ENCODE peak calls at places on chromosomes 12 and 14, in nine cellular contexts. One of them, this sample, is unnamed.

GRCh38 chr12:68237523-68238070 is 12.0 kb upstream of the IL26 start:
- DNase-seq in AG04449: no peak
- DNase-seq in neural crest cell: no peak
- DNase-seq in cardiac muscle cell: no peak
- DNase-seq in ovary: no peak
- DNase-seq in astrocyte: peak; percentile 52
- DNase-seq in ascending aorta: no peak
- DNase-seq in esophagus muscularis mucosa: no peak
- DNase-seq in thoracic aorta: no peak
- DNase-seq in this sample: peak; percentile 47

GRCh38 chr12:130026608-130027176 is 122.9 kb upstream of the TMEM132D start:
- DNase-seq in neural crest cell: peak; percentile 55
- DNase-seq in esophagus muscularis mucosa: no peak
- DNase-seq in AG04449: no peak
- DNase-seq in ascending aorta: no peak
- DNase-seq in thoracic aorta: no peak
- DNase-seq in cardiac muscle cell: no peak
- DNase-seq in ovary: no peak
- DNase-seq in astrocyte: no peak
- DNase-seq in this sample: no peak

GRCh38 chr14:55077155-55077554 is 25.7 kb downstream of the MAPK1IP1L start:
- DNase-seq in esophagus muscularis mucosa: no peak
- DNase-seq in neural crest cell: no peak
- DNase-seq in cardiac muscle cell: peak; percentile 38
- DNase-seq in astrocyte: no peak
- DNase-seq in ovary: no peak
- DNase-seq in ascending aorta: no peak
- DNase-seq in AG04449: no peak
- DNase-seq in thoracic aorta: no peak
- DNase-seq in this sample: no peak

GRCh38 chr12:18696971-18697602 is 40.7 kb downstream of the PLCZ1 start:
- DNase-seq in neural crest cell: no peak
- DNase-seq in AG04449: no peak
- DNase-seq in astrocyte: peak; percentile 68
- DNase-seq in ovary: no peak
- DNase-seq in esophagus muscularis mucosa: no peak
- DNase-seq in thoracic aorta: no peak
- DNase-seq in cardiac muscle cell: peak; percentile 46
- DNase-seq in ascending aorta: no peak
- DNase-seq in this sample: peak; percentile 64

GRCh38 chr12:101051901-101052550 is 158.0 kb downstream of the SLC5A8 start:
- DNase-seq in astrocyte: peak; percentile 97
- DNase-seq in AG04449: no peak
- DNase-seq in cardiac muscle cell: peak; percentile 97
- DNase-seq in esophagus muscularis mucosa: no peak
- DNase-seq in thoracic aorta: no peak
- DNase-seq in ascending aorta: no peak
- DNase-seq in neural crest cell: no peak
- DNase-seq in ovary: peak; percentile 25
- DNase-seq in this sample: peak; percentile 99

GRCh38 chr12:122825773-122826724 is 9.2 kb upstream of the HIP1R start:
- DNase-seq in thoracic aorta: no peak
- DNase-seq in astrocyte: no peak
- DNase-seq in ovary: no peak
- DNase-seq in cardiac muscle cell: no peak
- DNase-seq in AG04449: no peak
- DNase-seq in esophagus muscularis mucosa: no peak
- DNase-seq in neural crest cell: no peak
- DNase-seq in ascending aorta: no peak
- DNase-seq in this sample: peak; percentile 16

GRCh38 chr12:51904951-51905471 is 2.3 kb upstream of the ACVRL1 start:
- DNase-seq in ovary: no peak
- DNase-seq in esophagus muscularis mucosa: no peak
- DNase-seq in ascending aorta: peak; percentile 64
- DNase-seq in neural crest cell: no peak
- DNase-seq in cardiac muscle cell: peak; percentile 55
- DNase-seq in thoracic aorta: no peak
- DNase-seq in astrocyte: no peak
- DNase-seq in AG04449: no peak
- DNase-seq in this sample: peak; percentile 75

GRCh38 chr14:36048667-36049066 is 127.9 kb downstream of the PTCSC3 start:
- DNase-seq in thoracic aorta: no peak
- DNase-seq in ascending aorta: no peak
- DNase-seq in neural crest cell: no peak
- DNase-seq in esophagus muscularis mucosa: peak; percentile 80
- DNase-seq in ovary: no peak
- DNase-seq in cardiac muscle cell: no peak
- DNase-seq in astrocyte: no peak
- DNase-seq in AG04449: no peak
- DNase-seq in this sample: no peak

GRCh38 chr14:64510825-64511679 is 6.5 kb downstream of the ZBTB1 start:
- DNase-seq in cardiac muscle cell: peak; percentile 76
- DNase-seq in astrocyte: peak; percentile 35
- DNase-seq in AG04449: no peak
- DNase-seq in neural crest cell: peak; percentile 70
- DNase-seq in ovary: peak; percentile 62
- DNase-seq in thoracic aorta: peak; percentile 20
- DNase-seq in esophagus muscularis mucosa: no peak
- DNase-seq in ascending aorta: peak; percentile 84
- DNase-seq in this sample: peak; percentile 80

GRCh38 chr12:65493893-65494205 is 215.4 kb downstream of the MSRB3 start:
- DNase-seq in AG04449: no peak
- DNase-seq in neural crest cell: no peak
- DNase-seq in astrocyte: no peak
- DNase-seq in cardiac muscle cell: no peak
- DNase-seq in thoracic aorta: no peak
- DNase-seq in ovary: no peak
- DNase-seq in esophagus muscularis mucosa: no peak
- DNase-seq in ascending aorta: no peak
- DNase-seq in this sample: no peak

GRCh38 chr12:50545783-50546182 is 41.0 kb downstream of the DIP2B start:
- DNase-seq in AG04449: no peak
- DNase-seq in thoracic aorta: no peak
- DNase-seq in ascending aorta: no peak
- DNase-seq in astrocyte: no peak
- DNase-seq in cardiac muscle cell: no peak
- DNase-seq in ovary: no peak
- DNase-seq in esophagus muscularis mucosa: no peak
- DNase-seq in neural crest cell: no peak
- DNase-seq in this sample: no peak

GRCh38 chr14:31934767-31935266 is 142.3 kb upstream of the ARHGAP5 start:
- DNase-seq in ovary: peak; percentile 33
- DNase-seq in AG04449: no peak
- DNase-seq in thoracic aorta: no peak
- DNase-seq in astrocyte: peak; percentile 48
- DNase-seq in neural crest cell: peak; percentile 18
- DNase-seq in ascending aorta: no peak
- DNase-seq in esophagus muscularis mucosa: no peak
- DNase-seq in cardiac muscle cell: peak; percentile 81
- DNase-seq in this sample: peak; percentile 55

GRCh38 chr14:68210729-68211299 is 391.2 kb downstream of the RAD51B start:
- DNase-seq in thoracic aorta: no peak
- DNase-seq in cardiac muscle cell: peak; percentile 94
- DNase-seq in ascending aorta: peak; percentile 63
- DNase-seq in astrocyte: peak; percentile 99
- DNase-seq in esophagus muscularis mucosa: no peak
- DNase-seq in neural crest cell: no peak
- DNase-seq in AG04449: peak; percentile 82
- DNase-seq in ovary: no peak
- DNase-seq in this sample: peak; percentile 92

GRCh38 chr14:99215277-99215676 is 56.7 kb downstream of the BCL11B start:
- DNase-seq in cardiac muscle cell: peak; percentile 21
- DNase-seq in ovary: no peak
- DNase-seq in AG04449: peak; percentile 69
- DNase-seq in ascending aorta: peak; percentile 70
- DNase-seq in thoracic aorta: no peak
- DNase-seq in esophagus muscularis mucosa: no peak
- DNase-seq in astrocyte: peak; percentile 84
- DNase-seq in neural crest cell: no peak
- DNase-seq in this sample: peak; percentile 2

GRCh38 chr12:12636641-12637040 is 25.0 kb downstream of the CREBL2 start:
- DNase-seq in astrocyte: no peak
- DNase-seq in ovary: no peak
- DNase-seq in cardiac muscle cell: no peak
- DNase-seq in thoracic aorta: no peak
- DNase-seq in AG04449: no peak
- DNase-seq in neural crest cell: no peak
- DNase-seq in esophagus muscularis mucosa: no peak
- DNase-seq in ascending aorta: no peak
- DNase-seq in this sample: no peak

GRCh38 chr12:46153267-46153872 is 115.5 kb downstream of the SLC38A1 start:
- DNase-seq in ovary: no peak
- DNase-seq in cardiac muscle cell: peak; percentile 62
- DNase-seq in thoracic aorta: no peak
- DNase-seq in neural crest cell: no peak
- DNase-seq in esophagus muscularis mucosa: no peak
- DNase-seq in ascending aorta: no peak
- DNase-seq in astrocyte: peak; percentile 25
- DNase-seq in AG04449: no peak
- DNase-seq in this sample: peak; percentile 63
- TF ChIP-seq CTCF in ovary: peak; percentile 30
- TF ChIP-seq CTCF in cardiac muscle cell: peak; percentile 74
- TF ChIP-seq CTCF in thoracic aorta: peak; percentile 57
- TF ChIP-seq CTCF in neural crest cell: peak; percentile 82
- TF ChIP-seq CTCF in esophagus muscularis mucosa: peak; percentile 72
- TF ChIP-seq CTCF in ascending aorta: peak; percentile 60
- TF ChIP-seq CTCF in astrocyte: peak; percentile 74
- TF ChIP-seq CTCF in AG04449: peak; percentile 47
- TF ChIP-seq CTCF in this sample: peak; percentile 74

GRCh38 chr14:25041898-25042297 is 8.0 kb downstream of the STXBP6 start:
- DNase-seq in astrocyte: peak; percentile 8
- DNase-seq in AG04449: no peak
- DNase-seq in neural crest cell: no peak
- DNase-seq in cardiac muscle cell: no peak
- DNase-seq in ascending aorta: no peak
- DNase-seq in thoracic aorta: no peak
- DNase-seq in esophagus muscularis mucosa: no peak
- DNase-seq in ovary: no peak
- DNase-seq in this sample: no peak

GRCh38 chr14:25044299-25044698 is 5.6 kb downstream of the STXBP6 start:
- DNase-seq in ovary: no peak
- DNase-seq in AG04449: no peak
- DNase-seq in ascending aorta: no peak
- DNase-seq in neural crest cell: no peak
- DNase-seq in cardiac muscle cell: no peak
- DNase-seq in astrocyte: no peak
- DNase-seq in thoracic aorta: no peak
- DNase-seq in esophagus muscularis mucosa: no peak
- DNase-seq in this sample: no peak

GRCh38 chr14:25041484-25041883 is 8.5 kb downstream of the STXBP6 start:
- DNase-seq in astrocyte: peak; percentile 8
- DNase-seq in cardiac muscle cell: no peak
- DNase-seq in thoracic aorta: no peak
- DNase-seq in esophagus muscularis mucosa: no peak
- DNase-seq in ovary: no peak
- DNase-seq in neural crest cell: no peak
- DNase-seq in AG04449: no peak
- DNase-seq in ascending aorta: no peak
- DNase-seq in this sample: no peak

GRCh38 chr14:25039933-25040332 is 10.0 kb downstream of the STXBP6 start:
- DNase-seq in AG04449: no peak
- DNase-seq in esophagus muscularis mucosa: no peak
- DNase-seq in thoracic aorta: no peak
- DNase-seq in cardiac muscle cell: no peak
- DNase-seq in ascending aorta: no peak
- DNase-seq in astrocyte: no peak
- DNase-seq in ovary: no peak
- DNase-seq in neural crest cell: no peak
- DNase-seq in this sample: no peak

GRCh38 chr14:25042362-25043299 is 7.3 kb downstream of the STXBP6 start:
- DNase-seq in AG04449: peak; percentile 2
- DNase-seq in ascending aorta: no peak
- DNase-seq in cardiac muscle cell: peak; percentile 77
- DNase-seq in neural crest cell: no peak
- DNase-seq in thoracic aorta: no peak
- DNase-seq in astrocyte: peak; percentile 42
- DNase-seq in ovary: no peak
- DNase-seq in esophagus muscularis mucosa: no peak
- DNase-seq in this sample: peak; percentile 73
- TF ChIP-seq CTCF in AG04449: peak; percentile 56
- TF ChIP-seq CTCF in ascending aorta: no peak
- TF ChIP-seq CTCF in cardiac muscle cell: peak; percentile 73
- TF ChIP-seq CTCF in neural crest cell: peak; percentile 66
- TF ChIP-seq CTCF in thoracic aorta: no peak
- TF ChIP-seq CTCF in astrocyte: peak; percentile 33
- TF ChIP-seq CTCF in ovary: peak; percentile 33
- TF ChIP-seq CTCF in esophagus muscularis mucosa: peak; percentile 56
- TF ChIP-seq CTCF in this sample: peak; percentile 64

DNA sequence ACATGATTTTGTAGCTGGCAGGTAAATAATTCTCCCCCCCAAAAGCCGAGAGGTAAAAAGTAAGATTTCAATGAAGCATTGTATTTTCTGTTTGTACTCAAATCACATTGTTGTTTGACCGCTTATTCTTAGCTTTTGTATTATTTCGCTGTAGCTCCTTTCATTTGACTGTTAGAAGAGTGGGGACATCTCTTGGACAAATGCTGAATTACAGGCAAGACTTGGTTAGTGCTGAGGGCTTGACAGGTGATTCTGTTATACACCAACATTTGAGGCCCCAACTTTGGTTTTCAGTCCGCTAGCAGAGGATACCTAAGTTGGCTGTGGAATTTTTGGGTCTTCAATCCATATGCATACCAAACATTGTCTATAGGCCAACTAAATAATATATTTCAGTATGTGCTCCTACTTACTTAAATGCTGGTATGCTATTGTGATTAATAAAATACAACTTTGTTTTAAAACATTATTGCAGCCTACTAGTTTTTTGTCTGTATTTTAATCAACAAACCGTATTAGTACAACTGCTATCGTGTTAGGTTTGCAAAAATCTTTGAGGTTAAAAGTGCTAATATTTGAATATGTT is 102.2 kb downstream of the ERC1 start:
- DNase-seq in AG04449: no peak
- DNase-seq in neural crest cell: peak; percentile 53
- DNase-seq in ascending aorta: no peak
- DNase-seq in cardiac muscle cell: peak; percentile 77
- DNase-seq in esophagus muscularis mucosa: no peak
- DNase-seq in ovary: no peak
- DNase-seq in thoracic aorta: no peak
- DNase-seq in astrocyte: peak; percentile 47
- DNase-seq in this sample: peak; percentile 79
- TF ChIP-seq CTCF in AG04449: peak; percentile 68
- TF ChIP-seq CTCF in neural crest cell: peak; percentile 93
- TF ChIP-seq CTCF in ascending aorta: peak; percentile 82
- TF ChIP-seq CTCF in cardiac muscle cell: peak; percentile 82
- TF ChIP-seq CTCF in esophagus muscularis mucosa: peak; percentile 63
- TF ChIP-seq CTCF in ovary: peak; percentile 44
- TF ChIP-seq CTCF in thoracic aorta: peak; percentile 76
- TF ChIP-seq CTCF in astrocyte: peak; percentile 90
- TF ChIP-seq CTCF in this sample: peak; percentile 90

DNA sequence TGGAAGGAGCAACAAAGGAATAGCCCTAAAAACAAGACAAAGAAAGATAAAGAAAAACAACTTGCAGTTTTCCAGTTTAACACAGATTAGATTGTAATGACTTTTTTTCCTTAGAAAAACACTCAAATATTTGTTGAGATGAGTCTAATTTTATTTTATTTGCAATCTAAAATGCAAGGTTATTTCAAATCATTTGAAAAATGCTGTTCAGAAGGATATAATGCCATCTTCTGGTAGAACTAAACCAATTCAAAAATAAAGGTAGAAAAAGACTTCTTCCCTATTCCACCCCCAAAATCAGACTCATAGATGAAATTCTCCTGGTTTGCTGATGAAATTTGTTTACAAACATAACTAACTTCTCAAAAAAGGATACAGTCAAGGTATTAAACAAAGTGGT is 84.5 kb upstream of the TTC7B start:
- DNase-seq in astrocyte: no peak
- DNase-seq in cardiac muscle cell: peak; percentile 12
- DNase-seq in esophagus muscularis mucosa: no peak
- DNase-seq in AG04449: no peak
- DNase-seq in thoracic aorta: no peak
- DNase-seq in neural crest cell: no peak
- DNase-seq in ascending aorta: no peak
- DNase-seq in ovary: no peak
- DNase-seq in this sample: peak; percentile 24
- TF ChIP-seq CTCF in astrocyte: peak; percentile 16
- TF ChIP-seq CTCF in cardiac muscle cell: peak; percentile 10
- TF ChIP-seq CTCF in esophagus muscularis mucosa: no peak
- TF ChIP-seq CTCF in AG04449: no peak
- TF ChIP-seq CTCF in thoracic aorta: no peak
- TF ChIP-seq CTCF in neural crest cell: peak; percentile 43
- TF ChIP-seq CTCF in ascending aorta: no peak
- TF ChIP-seq CTCF in ovary: no peak
- TF ChIP-seq CTCF in this sample: peak; percentile 18